ENCODE peak calls at places on chromosomes 3 and 15, in four cellular contexts. S, K, J and R are unnamed samples.

GRCh38 chr3:51338632-51339031 is 46.5 kb upstream of the MANF start:
- DNase-seq in S (no peak), J (no peak), K (no peak), R (no peak)

GRCh38 chr3:16101295-16102186 is 72.9 kb upstream of the GALNT15 start:
- DNase-seq in J (peak), S (no peak), K (no peak), R (no peak)

GRCh38 chr15:27993996-27994775 is 104.9 kb downstream of the OCA2 start:
- DNase-seq in K (no peak), J (no peak), S (no peak), R (no peak)

GRCh38 chr15:97143847-97144711 is 813.6 kb downstream of the NR2F2 start:
- DNase-seq in J (no peak), S (no peak), K (no peak), R (no peak)

GRCh38 chr15:39645138-39645975 is 64.5 kb downstream of the THBS1 start:
- DNase-seq in J (no peak), S (no peak), K (no peak), R (no peak)

GRCh38 chr15:82624008-82624407 is 23.2 kb downstream of the CPEB1 start:
- DNase-seq in K (no peak), J (no peak), S (no peak), R (no peak)

GRCh38 chr3:195170521-195170920 is 100.4 kb downstream of the XXYLT1 start:
- DNase-seq in J (no peak), K (no peak), S (no peak), R (no peak)

GRCh38 chr15:48330045-48330840 is 986 bp upstream of the DUT start:
- DNase-seq in J (peak), K (peak), S (no peak), R (no peak)

GRCh38 chr15:101505610-101506337 is 16.3 kb upstream of the PCSK6 start:
- DNase-seq in K (no peak), S (no peak), J (no peak), R (no peak)

GRCh38 chr15:64713592-64713991 is 61.8 kb downstream of the RBPMS2 start:
- DNase-seq in K (no peak), J (no peak), S (no peak), R (no peak)

GRCh38 chr3:138174421-138175122 is at the start of gene DBR1:
- DNase-seq in K (peak), J (peak), S (peak), R (peak)

GRCh38 chr3:128367221-128367620 is 99.5 kb downstream of the DNAJB8 start:
- DNase-seq in S (no peak), J (no peak), K (no peak), R (no peak)

GRCh38 chr3:34111361-34111760 is 312.9 kb downstream of the PDCD6IP start:
- DNase-seq in J (no peak), K (no peak), S (no peak), R (no peak)

GRCh38 chr15:70892912-70893560 is 410 bp downstream of the LRRC49 start:
- DNase-seq in K (no peak), J (peak), S (no peak), R (no peak)

GRCh38 chr3:14118400-14119165 is 6.1 kb downstream of the CHCHD4 start:
- DNase-seq in J (peak), S (no peak), K (no peak), R (no peak)

GRCh38 chr15:28786521-28786920 is 61.9 kb downstream of the GOLGA6L7 start:
- DNase-seq in S (no peak), K (no peak), J (no peak), R (no peak)

GRCh38 chr15:64634020-64634419 is 141.4 kb downstream of the RBPMS2 start:
- DNase-seq in J (no peak), K (peak), S (peak), R (no peak)

GRCh38 chr3:44476181-44476599 is 1.3 kb downstream of the ZNF445 start:
- DNase-seq in S (peak), J (peak), K (peak), R (no peak)

GRCh38 chr3:132399054-132399929 is 18.0 kb upstream of the DNAJC13 start:
- DNase-seq in S (no peak), J (peak), K (peak), R (no peak)

GRCh38 chr15:61880079-61880478 is 180.2 kb downstream of the VPS13C start:
- DNase-seq in S (no peak), J (no peak), K (no peak), R (no peak)

GRCh38 chr15:29690765-29691475 is 131.3 kb downstream of the TJP1 start:
- DNase-seq in K (no peak), J (peak), S (no peak), R (no peak)